ENCODE peak calls at places on chromosome 6, in six cellular contexts. P, L, V, Q, I and A are unnamed samples.

GRCh38 chr6:159959165-159959975 is 9.5 kb upstream of the IGF2R start:
- DNase-seq in P (no peak), L (no peak), V (no peak), Q (peak; percentile 53), I (no peak), A (no peak)

GRCh38 chr6:157068691-157069228 is 254.6 kb downstream of the TMEM242 start:
- DNase-seq in P (no peak), L (no peak), V (no peak), Q (no peak), I (no peak), A (no peak)

GRCh38 chr6:156969233-156969632 is 192.1 kb downstream of the ARID1B start:
- DNase-seq in P (no peak), L (no peak), V (no peak), Q (no peak), I (no peak), A (no peak)

GRCh38 chr6:5314191-5314865 is 53.0 kb downstream of the FARS2 start:
- DNase-seq in P (no peak), L (no peak), V (no peak), Q (no peak), I (no peak), A (no peak)

GRCh38 chr6:106084973-106085686 is 1.0 kb upstream of the PRDM1 start:
- DNase-seq in P (no peak), L (no peak), V (no peak), Q (no peak), I (no peak), A (no peak)

GRCh38 chr6:165925474-165926156 is 242.0 kb downstream of the TBXT start:
- DNase-seq in P (no peak), L (no peak), V (no peak), Q (no peak), I (no peak), A (no peak)

GRCh38 chr6:9628819-9629218 is 786.1 kb downstream of the TFAP2A start:
- DNase-seq in P (no peak), L (no peak), V (no peak), Q (no peak), I (no peak), A (no peak)

GRCh38 chr6:6885521-6886088 is 222.2 kb upstream of the RREB1 start:
- DNase-seq in P (no peak), L (peak; percentile 26), V (peak; percentile 90), Q (peak; percentile 91), I (no peak), A (no peak)

GRCh38 chr6:38803129-38803528 is 88.0 kb downstream of the DNAH8 start:
- DNase-seq in P (no peak), L (no peak), V (no peak), Q (no peak), I (no peak), A (no peak)

GRCh38 chr6:42047220-42047590 is 3.1 kb upstream of the TAF8 start:
- DNase-seq in P (no peak), L (no peak), V (peak; percentile 27), Q (no peak), I (no peak), A (no peak)

GRCh38 chr6:42239736-42240375 is 22.2 kb upstream of the MRPS10 start:
- DNase-seq in P (no peak), L (no peak), V (no peak), Q (no peak), I (no peak), A (no peak)

GRCh38 chr6:43644940-43645612 is at the start of gene RSPH9:
- DNase-seq in P (peak; percentile 71), L (no peak), V (peak; percentile 85), Q (peak; percentile 83), I (peak; percentile 80), A (peak; percentile 79)

GRCh38 chr6:39855356-39855995 is 63.3 kb downstream of the DAAM2 start:
- DNase-seq in P (no peak), L (no peak), V (no peak), Q (no peak), I (no peak), A (no peak)

GRCh38 chr6:45518321-45518720 is 140.6 kb upstream of the SUPT3H start:
- DNase-seq in P (no peak), L (no peak), V (no peak), Q (no peak), I (no peak), A (no peak)

GRCh38 chr6:80174931-80175572 is 68.6 kb downstream of the BCKDHB start:
- DNase-seq in P (no peak), L (no peak), V (no peak), Q (no peak), I (no peak), A (no peak)

GRCh38 chr6:123393333-123393732 is 243.4 kb downstream of the TRDN start:
- DNase-seq in P (no peak), L (no peak), V (no peak), Q (no peak), I (no peak), A (no peak)

GRCh38 chr6:17630511-17631073 is 30.5 kb downstream of the FAM8A1 start:
- DNase-seq in P (no peak), L (no peak), V (peak; percentile 86), Q (peak; percentile 79), I (no peak), A (peak; percentile 22)

GRCh38 chr6:106247293-106247692 is 78.3 kb downstream of the ATG5 start:
- DNase-seq in P (no peak), L (no peak), V (no peak), Q (no peak), I (no peak), A (no peak)

GRCh38 chr6:136914947-136915346 is 7.2 kb upstream of the SLC35D3 start:
- DNase-seq in P (no peak), L (no peak), V (no peak), Q (no peak), I (no peak), A (no peak)

GRCh38 chr6:13412639-13413465 is 74.5 kb downstream of the GFOD1 start:
- DNase-seq in P (no peak), L (no peak), V (no peak), Q (peak; percentile 30), I (no peak), A (no peak)

GRCh38 chr6:109743739-109744138 is 52.6 kb downstream of the FIG4 start:
- DNase-seq in P (no peak), L (no peak), V (no peak), Q (no peak), I (no peak), A (no peak)

GRCh38 chr6:131914967-131915751 is 36.0 kb downstream of the CCN2 start:
- DNase-seq in P (no peak), L (peak; percentile 46), V (no peak), Q (peak; percentile 63), I (peak; percentile 51), A (peak; percentile 78)

GRCh38 chr6:47097092-47097945 is 55.2 kb upstream of the ADGRF1 start:
- DNase-seq in P (no peak), L (no peak), V (peak; percentile 66), Q (peak; percentile 67), I (peak; percentile 31), A (peak; percentile 86)

GRCh38 chr6:125749864-125750691 is 646 bp downstream of the HEY2 start:
- DNase-seq in P (no peak), L (no peak), V (no peak), Q (no peak), I (no peak), A (peak; percentile 20)

GRCh38 chr6:26032387-26033131 is 54.7 kb upstream of the HFE start:
- DNase-seq in P (peak; percentile 10), L (no peak), V (no peak), Q (no peak), I (no peak), A (peak; percentile 60)

GRCh38 chr6:72894091-72894490 is 272.2 kb downstream of the KCNQ5 start:
- DNase-seq in P (no peak), L (no peak), V (no peak), Q (no peak), I (no peak), A (no peak)

GRCh38 chr6:39887692-39888450 is 46.4 kb downstream of the MOCS1 start:
- DNase-seq in P (no peak), L (peak; percentile 80), V (peak; percentile 74), Q (no peak), I (no peak), A (peak; percentile 34)

GRCh38 chr6:108947114-108947854 is 99.1 kb downstream of the ARMC2 start:
- DNase-seq in P (no peak), L (no peak), V (no peak), Q (no peak), I (peak; percentile 73), A (no peak)

GRCh38 chr6:9467746-9468145 is 947.1 kb downstream of the TFAP2A start:
- DNase-seq in P (no peak), L (no peak), V (no peak), Q (no peak), I (peak; percentile 23), A (no peak)

GRCh38 chr6:46312657-46313056 is 141.9 kb upstream of the ENPP5 start:
- DNase-seq in P (no peak), L (no peak), V (no peak), Q (no peak), I (no peak), A (no peak)

GRCh38 chr6:3411967-3412778 is 44.7 kb downstream of the SLC22A23 start:
- DNase-seq in P (no peak), L (no peak), V (no peak), Q (no peak), I (no peak), A (no peak)
- H3K27ac ChIP-seq in P (no peak overlapping the region), L (no peak overlapping the region), V (no peak overlapping the region), Q (no peak overlapping the region), I (no peak overlapping the region), A (peak overlapping the region; percentile 92)

GRCh38 chr6:37488464-37488863 is 11.2 kb downstream of the CCDC167 start:
- DNase-seq in P (no peak), L (no peak), V (no peak), Q (no peak), I (no peak), A (no peak)
- H3K4me1 ChIP-seq in P (peaks cover 58% of the 10 kb centered on the region), L (peaks cover 8% of the 10 kb centered on the region), V (no peaks in the 10 kb centered on the region), Q (no peaks in the 10 kb centered on the region), I (no peaks in the 10 kb centered on the region), A (no peaks in the 10 kb centered on the region)

GRCh38 chr6:67544851-67545452 is 1090.1 kb upstream of the ADGRB3 start:
- DNase-seq in P (no peak), L (no peak), V (no peak), Q (no peak), I (no peak), A (no peak)

GRCh38 chr6:67538032-67538431 is 1097.0 kb upstream of the ADGRB3 start:
- DNase-seq in P (no peak), L (no peak), V (no peak), Q (no peak), I (no peak), A (no peak)

GRCh38 chr6:67535946-67536345 is 1099.1 kb upstream of the ADGRB3 start:
- DNase-seq in P (no peak), L (no peak), V (no peak), Q (no peak), I (no peak), A (no peak)

DNA sequence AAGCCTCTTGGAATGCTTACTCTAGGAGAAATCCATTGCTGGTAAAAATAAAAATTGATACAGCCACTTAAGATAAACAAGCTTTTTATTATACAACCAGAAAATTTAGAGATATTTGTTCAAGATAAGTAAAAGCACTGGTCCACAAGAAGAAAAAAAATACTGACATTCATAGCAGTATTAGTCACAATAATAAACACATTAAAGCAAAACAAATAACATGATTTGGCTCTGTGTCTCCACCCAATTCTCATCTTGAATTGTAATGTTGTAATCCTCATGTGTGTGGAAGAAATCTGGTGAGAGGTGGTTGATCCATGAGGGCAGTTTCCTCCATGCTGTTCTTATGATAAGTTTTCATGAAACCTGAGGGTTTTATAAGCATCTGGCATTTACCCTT is 1093.5 kb upstream of the ADGRB3 start:
- DNase-seq in P (no peak), L (no peak), V (no peak), Q (no peak), I (no peak), A (no peak)
- H3K9me3 ChIP-seq in P (peaks cover 34% of the 10 kb centered on the region), L (no peaks in the 10 kb centered on the region), V (no peaks in the 10 kb centered on the region), Q (no peaks in the 10 kb centered on the region), I (peaks cover 32% of the 10 kb centered on the region), A (no peaks in the 10 kb centered on the region)

GRCh38 chr6:149230729-149231434 is 86.6 kb upstream of the TAB2 start:
- DNase-seq in P (no peak), L (no peak), V (no peak), Q (no peak), I (no peak), A (no peak)
- H3K27ac ChIP-seq in P (no peak overlapping the region), L (peak overlapping the region; percentile 90), V (no peak overlapping the region), Q (no peak overlapping the region), I (no peak overlapping the region), A (no peak overlapping the region)